ENCODE peak calls at places on chromosomes 7 and 10, in ten cellular contexts. N is SW480; A is KG1; W is NCI-H226; C is CD4-positive, alpha-beta T cell; Y is T-cell; U is iris pigment epithelial cell; O is ACHN; L is adrenal gland; Z is adipocyte. T is an unnamed sample.

GRCh38 chr10:14500172-14500765 is 169.5 kb upstream of the FRMD4A start:
- DNase-seq in N (no peak), A (no peak), W (no peak), C (no peak), Y (no peak), U (no peak), O (no peak), L (no peak), Z (no peak), T (peak)

GRCh38 chr7:142853739-142854504 is 954 bp upstream of the EPHB6 start:
- DNase-seq in N (peak), A (peak), W (peak), C (peak), Y (peak), U (peak), O (peak), L (peak), Z (peak), T (peak)

GRCh38 chr10:29728541-29729049 is 93.8 kb upstream of the SVIL start:
- DNase-seq in N (no peak), A (no peak), W (no peak), C (no peak), Y (no peak), U (no peak), O (no peak), L (no peak), Z (no peak), T (no peak)

GRCh38 chr10:79004311-79004710 is 64.5 kb upstream of the ZMIZ1 start:
- DNase-seq in N (no peak), A (no peak), W (no peak), C (no peak), Y (no peak), U (no peak), O (no peak), L (no peak), Z (no peak), T (no peak)

GRCh38 chr7:21041666-21042065 is 255.0 kb upstream of the SP8 start:
- DNase-seq in N (no peak), A (no peak), W (no peak), C (no peak), Y (no peak), U (no peak), O (no peak), L (no peak), Z (no peak), T (no peak)

GRCh38 chr7:151001546-151001945 is 10.7 kb downstream of the NOS3 start:
- DNase-seq in N (no peak), A (no peak), W (no peak), C (no peak), Y (no peak), U (no peak), O (no peak), L (no peak), Z (no peak), T (no peak)

GRCh38 chr10:1708746-1709145 is 28.6 kb downstream of the ADARB2 start:
- DNase-seq in N (no peak), A (no peak), W (no peak), C (no peak), Y (no peak), U (no peak), O (no peak), L (no peak), Z (no peak), T (no peak)

GRCh38 chr10:1374501-1374900 is 318.3 kb downstream of the WDR37 start:
- DNase-seq in N (no peak), A (no peak), W (no peak), C (no peak), Y (no peak), U (no peak), O (no peak), L (no peak), Z (no peak), T (no peak)

GRCh38 chr7:72441791-72442190 is 29.7 kb upstream of the CALN1 start:
- DNase-seq in N (no peak), A (no peak), W (no peak), C (no peak), Y (no peak), U (no peak), O (no peak), L (no peak), Z (no peak), T (no peak)

GRCh38 chr7:108330237-108330636 is 126.0 kb downstream of the NRCAM start:
- DNase-seq in N (no peak), A (no peak), W (no peak), C (no peak), Y (no peak), U (no peak), O (no peak), L (no peak), Z (no peak), T (no peak)

GRCh38 chr7:131507592-131508331 is 48.7 kb downstream of the PODXL start:
- DNase-seq in N (peak), A (peak), W (peak), C (peak), Y (peak), U (peak), O (peak), L (peak), Z (peak), T (peak)